ENCODE peak calls at places on chromosomes 13 and 19, in six cellular contexts. H is GM12891, A is HepG2, Z is H1, D is GM12878, J is K562. G is an unnamed sample.

GRCh38 chr13:21639604-21640003 is 31.3 kb upstream of the FGF9 start:
- DNase-seq in H (no peak), A (no peak), Z (no peak), D (no peak), J (no peak), G (no peak)

GRCh38 chr19:28864024-28864503 is 348.9 kb downstream of the UQCRFS1 start:
- DNase-seq in H (no peak), A (no peak), Z (no peak), D (no peak), J (no peak), G (no peak)

GRCh38 chr13:103210348-103210747 is 144.1 kb upstream of the SLC10A2 start:
- DNase-seq in H (no peak), A (no peak), Z (no peak), D (no peak), J (no peak), G (no peak)

GRCh38 chr19:49097453-49098288 is 12.4 kb downstream of the SNRNP70 start:
- DNase-seq in H (peak), A (peak), Z (peak), D (no peak), J (peak), G (peak)

GRCh38 chr13:78602561-78603239 is 652 bp downstream of the POU4F1 start:
- DNase-seq in H (no peak), A (no peak), Z (peak), D (no peak), J (peak), G (no peak)

GRCh38 chr19:41426116-41426841 is 895 bp downstream of the B3GNT8 start:
- DNase-seq in H (no peak), A (no peak), Z (no peak), D (no peak), J (no peak), G (no peak)

GRCh38 chr19:38350883-38351282 is 15.3 kb downstream of the CATSPERG start:
- DNase-seq in H (no peak), A (no peak), Z (no peak), D (no peak), J (no peak), G (no peak)

GRCh38 chr13:45446181-45446580 is 18.6 kb upstream of the COG3 start:
- DNase-seq in H (no peak), A (no peak), Z (no peak), D (no peak), J (no peak), G (no peak)

GRCh38 chr13:59318320-59318930 is 845.3 kb downstream of the DIAPH3 start:
- DNase-seq in H (peak), A (peak), Z (peak), D (peak), J (peak), G (no peak)

DNA sequence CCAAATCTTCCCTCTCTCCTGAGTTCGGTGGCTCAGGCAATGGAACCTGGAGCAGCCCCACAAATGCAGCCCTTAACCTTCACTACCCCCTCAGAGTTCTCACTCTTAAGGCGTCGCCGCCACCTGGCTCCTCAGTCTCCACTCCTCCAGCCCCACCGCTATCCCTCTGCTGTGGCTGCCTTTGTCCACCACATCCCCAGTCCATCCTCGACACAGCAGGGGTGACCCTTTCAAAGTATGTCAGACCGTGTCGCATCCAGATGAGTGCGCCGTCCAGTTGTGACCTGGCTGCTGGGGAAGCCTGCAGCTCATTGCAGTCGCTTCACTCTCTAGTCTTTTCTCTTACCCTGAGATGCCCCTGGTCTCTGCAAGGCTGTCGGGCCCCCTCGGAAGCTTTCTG is 1.0 kb downstream of the SPPL2B start:
- DNase-seq in H (no peak), A (no peak), Z (no peak), D (no peak), J (peak), G (no peak)
- TF ChIP-seq POLR2A in H (no peak), A (no peak), Z (no peak), D (no peak), J (no peak), G (no peak)

DNA sequence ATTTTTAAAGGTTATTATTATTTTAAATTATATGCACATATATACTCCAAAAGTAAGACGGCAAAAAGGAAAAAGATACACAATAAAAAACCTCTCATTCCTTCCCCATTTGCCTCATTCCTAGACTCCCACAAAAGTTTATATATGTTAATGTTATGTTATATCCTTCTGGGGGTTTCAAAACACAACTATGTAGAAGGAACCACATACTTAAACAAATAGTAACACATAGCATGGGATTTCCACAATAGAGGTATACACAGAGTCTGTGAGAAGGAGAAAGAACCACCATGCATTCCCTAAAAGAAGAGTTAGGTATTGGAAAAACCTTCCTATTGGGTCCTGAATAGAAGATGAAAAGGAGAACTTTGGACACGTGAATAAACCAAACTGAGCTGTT is 9.1 kb downstream of the PDS5B start:
- DNase-seq in H (no peak), A (no peak), Z (no peak), D (no peak), J (no peak), G (no peak)
- TF ChIP-seq TAF1 in H (no peak), A (no peak), Z (no peak), D (no peak), J (no peak), G (no peak)

DNA sequence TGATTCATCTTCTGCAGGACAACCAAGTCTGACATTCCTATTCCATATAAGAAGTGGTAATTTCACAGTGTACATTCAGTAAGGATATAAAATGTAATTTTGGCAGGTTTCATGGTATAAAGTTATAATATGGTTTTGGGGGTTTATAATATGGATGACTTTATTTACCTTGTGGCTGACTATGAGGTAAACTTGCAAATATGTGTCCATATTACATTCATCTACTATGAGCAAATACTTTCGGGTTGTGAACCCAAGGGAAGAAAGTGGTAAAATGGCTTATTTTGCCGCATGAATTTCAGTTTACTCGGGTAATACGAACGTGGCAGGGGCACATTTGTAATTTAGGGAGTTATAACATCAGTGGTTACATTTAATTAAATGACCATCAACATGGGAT is 86.7 kb upstream of the TNFSF11 start:
- DNase-seq in H (no peak), A (no peak), Z (no peak), D (no peak), J (no peak), G (no peak)
- TF ChIP-seq POLR2AphosphoS5 in H (no peak), A (no peak), Z (no peak), D (no peak), J (no peak), G (no peak)

GRCh38 chr19:16895467-16896097 is 6.8 kb downstream of the F2RL3 start:
- DNase-seq in H (no peak), A (no peak), Z (no peak), D (no peak), J (no peak), G (no peak)

GRCh38 chr19:16898306-16899015 is 9.7 kb downstream of the F2RL3 start:
- DNase-seq in H (no peak), A (no peak), Z (no peak), D (no peak), J (no peak), G (no peak)

GRCh38 chr19:16896913-16897571 is 8.2 kb downstream of the F2RL3 start:
- DNase-seq in H (peak), A (peak), Z (peak), D (peak), J (peak), G (peak)

GRCh38 chr19:16897572-16898056 is 8.8 kb downstream of the F2RL3 start:
- DNase-seq in H (no peak), A (no peak), Z (no peak), D (no peak), J (no peak), G (no peak)

GRCh38 chr19:16896098-16896912 is 7.5 kb downstream of the F2RL3 start:
- DNase-seq in H (no peak), A (no peak), Z (peak), D (no peak), J (peak), G (no peak)
- TF ChIP-seq POLR2A in H (no peak), A (no peak), Z (no peak), D (no peak), J (peak), G (no peak)

GRCh38 chr13:47175172-47175806 is 278.4 kb upstream of the HTR2A start:
- DNase-seq in H (no peak), A (no peak), Z (no peak), D (no peak), J (no peak), G (no peak)
- TF ChIP-seq TAF1 in H (no peak), A (no peak), Z (no peak), D (no peak), J (no peak), G (no peak)